ENCODE peak calls at places on chromosomes 5 and 9, in seven cellular contexts. F, O, I, S, E, P and H are unnamed samples.
A peak's percentile ranks its signal among the peaks of the same experiment; 100 is the strongest.

GRCh38 chr9:112325127-112325526 is 8.3 kb downstream of the PTBP3 start:
- DNase-seq in F (no peak), O (no peak), I (no peak), S (no peak), E (peak; percentile 35), P (no peak), H (no peak)

GRCh38 chr9:35689601-35690446 is at the start of gene TPM2:
- DNase-seq in F (peak; percentile 90), O (peak; percentile 33), I (no peak), S (no peak), E (peak; percentile 78), P (no peak), H (peak; percentile 60)

GRCh38 chr5:148912714-148913398 is 86.4 kb downstream of the ADRB2 start:
- DNase-seq in F (peak; percentile 99), O (peak; percentile 54), I (peak; percentile 100), S (no peak), E (peak; percentile 87), P (no peak), H (peak; percentile 56)

GRCh38 chr5:32330126-32330971 is 17.6 kb upstream of the MTMR12 start:
- DNase-seq in F (no peak), O (no peak), I (no peak), S (no peak), E (no peak), P (no peak), H (no peak)

GRCh38 chr5:125411163-125412050 is 665.0 kb upstream of the ZNF608 start:
- DNase-seq in F (peak; percentile 19), O (no peak), I (no peak), S (peak; percentile 80), E (peak; percentile 3), P (peak; percentile 16), H (peak; percentile 28)

GRCh38 chr9:110006657-110007056 is 201.3 kb downstream of the C9orf152 start:
- DNase-seq in F (no peak), O (no peak), I (no peak), S (no peak), E (no peak), P (no peak), H (no peak)

GRCh38 chr5:125510651-125511050 is 764.2 kb upstream of the ZNF608 start:
- DNase-seq in F (no peak), O (no peak), I (no peak), S (no peak), E (no peak), P (no peak), H (no peak)

GRCh38 chr5:139287890-139288635 is 5.5 kb upstream of the MATR3 start:
- DNase-seq in F (no peak), O (no peak), I (peak; percentile 33), S (peak; percentile 33), E (no peak), P (peak; percentile 50), H (no peak)

GRCh38 chr9:105062222-105062850 is 134.4 kb upstream of the ABCA1 start:
- DNase-seq in F (no peak), O (no peak), I (no peak), S (no peak), E (no peak), P (no peak), H (no peak)

GRCh38 chr9:126131066-126132010 is 195.3 kb upstream of the MVB12B start:
- DNase-seq in F (no peak), O (no peak), I (no peak), S (no peak), E (no peak), P (no peak), H (no peak)

GRCh38 chr5:94173100-94173499 is 431.7 kb upstream of the POU5F2 start:
- DNase-seq in F (peak; percentile 43), O (no peak), I (no peak), S (no peak), E (no peak), P (no peak), H (no peak)

GRCh38 chr5:164505791-164506190 is 1000.4 kb downstream of the MAT2B start:
- DNase-seq in F (no peak), O (no peak), I (no peak), S (no peak), E (no peak), P (no peak), H (no peak)

GRCh38 chr5:151923865-151924264 is 786 bp downstream of the GLRA1 start:
- DNase-seq in F (peak; percentile 3), O (no peak), I (peak; percentile 42), S (no peak), E (peak; percentile 68), P (no peak), H (no peak)

GRCh38 chr9:98992885-98993569 is 49.3 kb downstream of the COL15A1 start:
- DNase-seq in F (no peak), O (no peak), I (no peak), S (no peak), E (no peak), P (no peak), H (no peak)

GRCh38 chr5:158812381-158812780 is 287.3 kb downstream of the EBF1 start:
- DNase-seq in F (no peak), O (no peak), I (no peak), S (no peak), E (no peak), P (peak; percentile 99), H (no peak)

GRCh38 chr9:30411571-30411970 is 1972.9 kb upstream of the ACO1 start:
- DNase-seq in F (no peak), O (no peak), I (no peak), S (no peak), E (no peak), P (no peak), H (no peak)

GRCh38 chr5:41122459-41122858 is 51.3 kb upstream of the MROH2B start:
- DNase-seq in F (no peak), O (no peak), I (no peak), S (no peak), E (no peak), P (peak; percentile 7), H (no peak)

GRCh38 chr9:87180846-87181245 is 233.5 kb upstream of the GAS1 start:
- DNase-seq in F (no peak), O (no peak), I (no peak), S (no peak), E (no peak), P (no peak), H (no peak)

GRCh38 chr5:128062172-128062746 is 21.3 kb upstream of the SLC12A2 start:
- DNase-seq in F (peak; percentile 76), O (no peak), I (peak; percentile 58), S (no peak), E (no peak), P (no peak), H (no peak)

GRCh38 chr9:113701741-113702422 is 174.2 kb upstream of the ZNF618 start:
- DNase-seq in F (peak; percentile 20), O (no peak), I (no peak), S (no peak), E (no peak), P (no peak), H (no peak)

GRCh38 chr5:126780165-126780827 is 3.4 kb downstream of the LMNB1 start:
- DNase-seq in F (peak; percentile 90), O (no peak), I (peak; percentile 72), S (peak; percentile 74), E (peak; percentile 79), P (peak; percentile 74), H (peak; percentile 75)

GRCh38 chr5:16774806-16775205 is 158.0 kb upstream of the RETREG1 start:
- DNase-seq in F (no peak), O (no peak), I (no peak), S (no peak), E (no peak), P (no peak), H (no peak)

DNA sequence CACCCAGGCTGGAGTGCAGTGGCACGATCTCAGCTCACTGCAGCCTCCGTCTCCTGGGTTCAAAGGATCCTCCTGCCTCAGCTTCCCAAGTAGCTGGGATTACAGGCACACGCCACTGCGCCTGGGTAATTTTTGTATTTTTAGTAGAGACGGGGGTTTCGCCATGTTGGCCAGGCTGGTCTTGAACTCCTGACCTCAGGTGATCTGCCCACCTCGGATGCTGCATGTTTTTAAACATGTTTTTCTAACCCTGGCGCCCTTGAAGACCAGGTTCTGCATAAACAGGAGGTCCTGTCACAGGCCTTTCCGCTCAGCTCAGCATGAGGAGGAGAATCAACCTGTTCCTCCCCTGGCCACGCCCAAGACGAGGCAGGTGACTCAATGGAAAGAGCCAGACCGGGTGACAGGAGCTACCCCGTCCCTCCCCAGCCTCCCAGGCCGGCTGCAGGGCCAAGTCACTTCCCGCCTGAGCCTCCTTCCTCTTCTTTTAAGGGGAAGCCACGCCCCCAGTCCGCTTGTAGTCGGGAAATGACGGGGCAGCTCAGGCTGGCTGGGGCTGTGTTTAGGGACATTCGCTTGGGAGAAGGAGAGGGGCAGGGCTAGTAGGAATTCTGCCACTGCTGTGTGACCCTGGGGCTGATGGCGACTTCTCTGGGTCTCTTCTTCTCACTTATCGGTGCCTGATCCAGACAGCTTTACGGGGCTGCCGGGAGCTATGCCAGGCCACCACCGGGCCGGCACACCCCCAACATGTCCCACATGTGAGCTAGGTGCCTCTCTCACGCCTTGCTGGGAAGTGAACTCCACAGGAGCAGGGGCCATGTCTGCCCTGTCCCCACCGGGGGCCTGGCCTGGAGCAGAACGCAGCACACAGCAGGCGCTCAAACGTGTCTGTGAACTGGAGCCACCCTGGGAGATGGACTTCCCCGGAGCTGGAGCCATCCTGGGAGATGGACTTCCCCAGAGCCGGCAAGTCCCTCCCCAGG is 6.1 kb downstream of the NOTCH1 start:
- DNase-seq in F (no peak), O (peak; percentile 89), I (peak; percentile 94), S (peak; percentile 97), E (no peak), P (peak; percentile 94), H (peak; percentile 79)
- TF ChIP-seq EZH2phosphoT487 in F (no peak), O (no peak), I (no peak), S (no peak), E (no peak), P (no peak), H (no peak)

GRCh38 chr5:1392801-1393565 is 48.1 kb upstream of the CLPTM1L start:
- DNase-seq in F (no peak), O (no peak), I (no peak), S (no peak), E (no peak), P (no peak), H (no peak)
- TF ChIP-seq EZH2phosphoT487 in F (no peak), O (no peak), I (no peak), S (no peak), E (no peak), P (no peak), H (no peak)

DNA sequence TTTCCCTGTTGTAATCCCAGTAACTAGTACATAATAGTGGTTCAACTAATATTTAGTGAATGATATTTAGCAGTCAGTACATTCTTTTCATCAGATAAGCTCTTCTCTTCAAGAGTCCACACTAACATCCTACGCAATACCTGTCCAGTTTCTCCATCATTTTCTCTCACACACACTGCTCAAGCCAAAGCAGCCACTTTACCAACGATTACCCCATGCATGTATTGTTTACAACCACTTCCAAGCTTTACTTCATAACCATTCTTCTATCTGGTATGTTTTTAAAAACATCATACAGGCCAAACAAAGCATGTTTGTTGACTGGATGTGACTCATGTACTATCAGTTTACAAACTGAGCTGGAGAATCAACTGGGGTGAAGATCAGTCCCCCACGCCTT is 7.3 kb downstream of the UBTD2 start:
- DNase-seq in F (peak; percentile 33), O (no peak), I (peak; percentile 65), S (no peak), E (no peak), P (no peak), H (no peak)
- TF ChIP-seq EZH2phosphoT487 in F (no peak), O (no peak), I (no peak), S (no peak), E (no peak), P (no peak), H (no peak)

DNA sequence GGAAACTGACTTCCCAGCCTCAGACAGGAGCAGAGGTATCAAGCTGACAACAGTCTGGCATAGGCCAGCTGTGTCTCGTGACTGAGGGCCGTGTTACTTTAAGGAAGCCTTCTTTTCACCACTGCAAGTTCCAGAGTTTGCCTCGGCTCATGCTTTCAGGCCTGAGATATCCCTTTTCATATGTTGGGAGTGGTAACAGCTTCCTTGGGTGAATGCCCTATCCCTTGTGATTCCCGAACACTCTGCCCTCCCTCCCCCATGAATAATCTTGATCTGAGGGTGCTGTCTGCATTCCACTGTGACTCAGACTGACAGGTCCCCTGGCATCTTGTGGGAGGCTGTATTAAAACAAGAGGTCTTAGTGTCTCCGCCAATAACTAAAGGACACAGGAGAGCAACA is 49.7 kb upstream of the ARL15 start:
- DNase-seq in F (peak; percentile 84), O (no peak), I (peak; percentile 67), S (no peak), E (peak; percentile 3), P (no peak), H (peak; percentile 35)
- TF ChIP-seq EZH2phosphoT487 in F (no peak), O (no peak), I (no peak), S (no peak), E (no peak), P (no peak), H (no peak)